ENCODE peak calls at places on chromosomes 6 and 20, in nine cellular contexts. One of them, this sample, is unnamed.

GRCh38 chr6:133623621-133624020 is 265.3 kb upstream of the TCF21 start:
- DNase-seq in endothelial cell of umbilical vein: no peak
- DNase-seq in uterus: no peak
- DNase-seq in tibial nerve: no peak
- DNase-seq in H1: no peak
- DNase-seq in heart left ventricle: no peak
- DNase-seq in transverse colon: no peak
- DNase-seq in upper lobe of left lung: no peak
- DNase-seq in ovary: no peak
- DNase-seq in this sample: no peak

GRCh38 chr20:31815408-31816188 is 3.6 kb upstream of the MYLK2 start:
- DNase-seq in endothelial cell of umbilical vein: no peak
- DNase-seq in uterus: no peak
- DNase-seq in tibial nerve: no peak
- DNase-seq in H1: no peak
- DNase-seq in heart left ventricle: no peak
- DNase-seq in transverse colon: peak
- DNase-seq in upper lobe of left lung: no peak
- DNase-seq in ovary: no peak
- DNase-seq in this sample: no peak

GRCh38 chr20:25222461-25223178 is 25.3 kb upstream of the PYGB start:
- DNase-seq in endothelial cell of umbilical vein: no peak
- DNase-seq in uterus: peak
- DNase-seq in tibial nerve: no peak
- DNase-seq in H1: no peak
- DNase-seq in heart left ventricle: peak
- DNase-seq in transverse colon: no peak
- DNase-seq in upper lobe of left lung: peak
- DNase-seq in ovary: no peak
- DNase-seq in this sample: no peak

GRCh38 chr6:97765480-97765879 is 482.5 kb upstream of the MMS22L start:
- DNase-seq in endothelial cell of umbilical vein: no peak
- DNase-seq in uterus: no peak
- DNase-seq in tibial nerve: no peak
- DNase-seq in H1: no peak
- DNase-seq in heart left ventricle: no peak
- DNase-seq in transverse colon: no peak
- DNase-seq in upper lobe of left lung: no peak
- DNase-seq in ovary: no peak
- DNase-seq in this sample: no peak

GRCh38 chr20:58624687-58625086 is 26.4 kb upstream of the STX16 start:
- DNase-seq in endothelial cell of umbilical vein: no peak
- DNase-seq in uterus: no peak
- DNase-seq in tibial nerve: no peak
- DNase-seq in H1: no peak
- DNase-seq in heart left ventricle: no peak
- DNase-seq in transverse colon: no peak
- DNase-seq in upper lobe of left lung: peak
- DNase-seq in ovary: no peak
- DNase-seq in this sample: no peak

GRCh38 chr6:81749704-81750103 is 2.8 kb downstream of the TENT5A start:
- DNase-seq in endothelial cell of umbilical vein: no peak
- DNase-seq in uterus: no peak
- DNase-seq in tibial nerve: no peak
- DNase-seq in H1: no peak
- DNase-seq in heart left ventricle: no peak
- DNase-seq in transverse colon: no peak
- DNase-seq in upper lobe of left lung: no peak
- DNase-seq in ovary: no peak
- DNase-seq in this sample: no peak

GRCh38 chr20:23225407-23226060 is 125.1 kb upstream of the NXT1 start:
- DNase-seq in endothelial cell of umbilical vein: no peak
- DNase-seq in uterus: peak
- DNase-seq in tibial nerve: peak
- DNase-seq in H1: no peak
- DNase-seq in heart left ventricle: no peak
- DNase-seq in transverse colon: peak
- DNase-seq in upper lobe of left lung: no peak
- DNase-seq in ovary: no peak
- DNase-seq in this sample: no peak

GRCh38 chr20:50569864-50570836 is 60.0 kb downstream of the PTPN1 start:
- DNase-seq in endothelial cell of umbilical vein: peak
- DNase-seq in uterus: no peak
- DNase-seq in tibial nerve: no peak
- DNase-seq in H1: no peak
- DNase-seq in heart left ventricle: no peak
- DNase-seq in transverse colon: no peak
- DNase-seq in upper lobe of left lung: no peak
- DNase-seq in ovary: no peak
- DNase-seq in this sample: no peak

GRCh38 chr20:4471221-4471620 is 250.5 kb upstream of the PRND start:
- DNase-seq in endothelial cell of umbilical vein: no peak
- DNase-seq in uterus: no peak
- DNase-seq in tibial nerve: no peak
- DNase-seq in H1: no peak
- DNase-seq in heart left ventricle: no peak
- DNase-seq in transverse colon: no peak
- DNase-seq in upper lobe of left lung: no peak
- DNase-seq in ovary: no peak
- DNase-seq in this sample: no peak

GRCh38 chr20:24873015-24873620 is 76.0 kb upstream of the CST7 start:
- DNase-seq in endothelial cell of umbilical vein: no peak
- DNase-seq in uterus: no peak
- DNase-seq in tibial nerve: no peak
- DNase-seq in H1: no peak
- DNase-seq in heart left ventricle: no peak
- DNase-seq in transverse colon: no peak
- DNase-seq in upper lobe of left lung: peak
- DNase-seq in ovary: no peak
- DNase-seq in this sample: no peak

GRCh38 chr20:40724566-40724965 is 35.5 kb upstream of the MAFB start:
- DNase-seq in endothelial cell of umbilical vein: no peak
- DNase-seq in uterus: no peak
- DNase-seq in tibial nerve: no peak
- DNase-seq in H1: no peak
- DNase-seq in heart left ventricle: no peak
- DNase-seq in transverse colon: no peak
- DNase-seq in upper lobe of left lung: peak
- DNase-seq in ovary: no peak
- DNase-seq in this sample: no peak

GRCh38 chr6:17098538-17098937 is 3.3 kb upstream of the STMND1 start:
- DNase-seq in endothelial cell of umbilical vein: no peak
- DNase-seq in uterus: no peak
- DNase-seq in tibial nerve: no peak
- DNase-seq in H1: no peak
- DNase-seq in heart left ventricle: no peak
- DNase-seq in transverse colon: no peak
- DNase-seq in upper lobe of left lung: no peak
- DNase-seq in ovary: no peak
- DNase-seq in this sample: no peak

GRCh38 chr6:108145639-108146038 is 20.2 kb upstream of the NR2E1 start:
- DNase-seq in endothelial cell of umbilical vein: no peak
- DNase-seq in uterus: no peak
- DNase-seq in tibial nerve: no peak
- DNase-seq in H1: no peak
- DNase-seq in heart left ventricle: no peak
- DNase-seq in transverse colon: no peak
- DNase-seq in upper lobe of left lung: no peak
- DNase-seq in ovary: no peak
- DNase-seq in this sample: no peak

GRCh38 chr6:51830666-51831065 is 256.7 kb downstream of the PKHD1 start:
- DNase-seq in endothelial cell of umbilical vein: no peak
- DNase-seq in uterus: no peak
- DNase-seq in tibial nerve: no peak
- DNase-seq in H1: no peak
- DNase-seq in heart left ventricle: no peak
- DNase-seq in transverse colon: no peak
- DNase-seq in upper lobe of left lung: no peak
- DNase-seq in ovary: no peak
- DNase-seq in this sample: no peak

GRCh38 chr6:142728367-142728766 is 216.6 kb downstream of the HIVEP2 start:
- DNase-seq in endothelial cell of umbilical vein: no peak
- DNase-seq in uterus: no peak
- DNase-seq in tibial nerve: no peak
- DNase-seq in H1: no peak
- DNase-seq in heart left ventricle: no peak
- DNase-seq in transverse colon: peak
- DNase-seq in upper lobe of left lung: no peak
- DNase-seq in ovary: no peak
- DNase-seq in this sample: no peak

GRCh38 chr6:62652692-62653328 is 366.8 kb upstream of the KHDRBS2 start:
- DNase-seq in endothelial cell of umbilical vein: no peak
- DNase-seq in uterus: no peak
- DNase-seq in tibial nerve: no peak
- DNase-seq in H1: no peak
- DNase-seq in heart left ventricle: no peak
- DNase-seq in transverse colon: no peak
- DNase-seq in upper lobe of left lung: no peak
- DNase-seq in ovary: no peak
- DNase-seq in this sample: no peak

DNA sequence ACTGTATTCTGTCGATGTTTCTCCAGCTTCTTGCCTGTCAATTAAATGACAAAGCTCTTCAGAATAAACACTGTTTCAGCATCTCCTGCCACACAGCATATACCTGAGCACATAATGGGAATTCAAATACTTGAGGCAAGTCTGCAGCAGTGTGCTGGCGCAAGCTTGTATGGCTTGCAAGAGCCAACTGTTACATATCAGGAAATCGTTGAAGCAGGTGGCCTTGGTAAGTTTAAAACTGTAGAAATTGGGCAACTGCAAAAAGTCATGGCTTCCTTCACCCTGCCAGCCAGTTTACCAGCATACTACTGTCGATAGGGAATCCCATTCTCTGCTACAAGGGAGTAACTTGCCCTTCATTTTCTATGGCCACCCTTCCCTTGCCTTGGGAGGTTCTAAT is 23.0 kb downstream of the CPNE1 start:
- DNase-seq in endothelial cell of umbilical vein: no peak
- DNase-seq in uterus: no peak
- DNase-seq in tibial nerve: no peak
- DNase-seq in H1: no peak
- DNase-seq in heart left ventricle: no peak
- DNase-seq in transverse colon: no peak
- DNase-seq in upper lobe of left lung: no peak
- DNase-seq in ovary: no peak
- DNase-seq in this sample: no peak
- H3K27ac ChIP-seq in endothelial cell of umbilical vein: no peak
- H3K27ac ChIP-seq in uterus: no peak
- H3K27ac ChIP-seq in tibial nerve: no peak
- H3K27ac ChIP-seq in H1: no peak
- H3K27ac ChIP-seq in heart left ventricle: no peak
- H3K27ac ChIP-seq in transverse colon: no peak
- H3K27ac ChIP-seq in upper lobe of left lung: no peak
- H3K27ac ChIP-seq in ovary: no peak
- H3K27ac ChIP-seq in this sample: no peak

DNA sequence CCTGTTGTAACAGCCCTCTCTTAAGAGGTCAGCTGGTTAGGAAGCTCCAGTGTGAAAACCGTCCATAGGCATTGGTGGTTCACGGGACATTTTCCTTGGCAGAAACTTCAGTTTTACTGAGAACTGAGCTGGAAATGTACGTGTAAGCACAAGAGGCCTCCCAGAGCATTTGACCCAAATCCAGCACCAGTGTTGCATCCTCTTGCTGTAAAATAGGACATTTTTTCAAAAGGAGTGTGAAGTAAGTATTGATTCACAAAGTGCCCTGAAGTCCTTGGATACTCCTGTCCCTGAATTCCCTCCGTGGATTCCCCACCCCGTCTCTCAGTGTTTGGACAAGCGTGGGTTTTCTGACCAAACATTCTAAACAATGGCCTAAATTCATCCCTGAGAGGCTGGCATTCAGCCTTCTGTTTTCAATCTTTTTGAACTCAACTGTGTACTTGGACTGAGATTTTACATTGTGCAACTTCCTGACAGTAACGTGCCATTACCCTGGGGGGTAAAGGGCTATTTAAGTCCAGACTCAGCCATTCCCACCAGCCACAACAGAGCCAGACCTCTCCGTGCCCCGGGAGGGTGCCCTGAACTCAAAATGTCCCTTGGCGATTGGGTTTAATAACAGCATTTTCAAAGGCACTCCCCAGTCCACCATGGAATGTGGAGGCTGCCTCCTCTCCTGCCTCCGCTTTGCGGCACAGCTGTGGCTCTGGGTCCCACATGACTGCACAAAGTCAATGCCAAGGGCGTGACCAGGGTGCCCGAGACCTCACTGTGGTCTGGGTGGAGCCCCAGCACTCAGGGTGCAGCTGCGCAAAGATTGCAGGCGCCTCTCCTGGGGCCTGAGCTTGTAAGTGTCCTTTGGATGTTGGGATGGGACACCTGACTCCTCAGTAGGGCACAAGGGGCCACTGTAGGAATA is 92.7 kb upstream of the AFDN start:
- DNase-seq in endothelial cell of umbilical vein: peak
- DNase-seq in uterus: no peak
- DNase-seq in tibial nerve: no peak
- DNase-seq in H1: no peak
- DNase-seq in heart left ventricle: peak
- DNase-seq in transverse colon: no peak
- DNase-seq in upper lobe of left lung: no peak
- DNase-seq in ovary: peak
- DNase-seq in this sample: no peak
- TF ChIP-seq POLR2A in endothelial cell of umbilical vein: no peak
- TF ChIP-seq POLR2A in uterus: no peak
- TF ChIP-seq POLR2A in tibial nerve: no peak
- TF ChIP-seq POLR2A in H1: no peak
- TF ChIP-seq POLR2A in heart left ventricle: no peak
- TF ChIP-seq POLR2A in transverse colon: no peak
- TF ChIP-seq POLR2A in upper lobe of left lung: no peak
- TF ChIP-seq POLR2A in ovary: no peak
- TF ChIP-seq POLR2A in this sample: no peak

DNA sequence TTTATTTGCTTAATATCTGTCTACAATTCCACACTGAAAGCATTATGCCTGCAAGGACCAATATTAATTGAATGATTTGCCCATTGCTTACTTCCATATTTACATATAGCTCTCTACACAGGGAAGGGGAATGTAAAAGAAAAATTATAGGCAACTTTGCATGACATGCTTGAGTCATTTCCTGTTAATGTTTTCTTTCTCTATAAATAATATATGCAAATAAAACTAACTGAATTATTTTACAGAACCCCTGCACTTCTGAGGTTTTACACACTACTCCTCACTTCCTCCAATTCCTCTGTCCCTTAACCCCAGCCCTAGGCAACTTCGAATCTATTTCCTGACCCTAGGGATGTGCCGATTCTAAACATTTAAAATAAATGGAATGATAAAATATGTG is 298.7 kb upstream of the BMP2 start:
- DNase-seq in endothelial cell of umbilical vein: peak
- DNase-seq in uterus: no peak
- DNase-seq in tibial nerve: no peak
- DNase-seq in H1: no peak
- DNase-seq in heart left ventricle: no peak
- DNase-seq in transverse colon: no peak
- DNase-seq in upper lobe of left lung: no peak
- DNase-seq in ovary: no peak
- DNase-seq in this sample: no peak
- H3K27ac ChIP-seq in endothelial cell of umbilical vein: peak
- H3K27ac ChIP-seq in uterus: no peak
- H3K27ac ChIP-seq in tibial nerve: no peak
- H3K27ac ChIP-seq in H1: no peak
- H3K27ac ChIP-seq in heart left ventricle: no peak
- H3K27ac ChIP-seq in transverse colon: no peak
- H3K27ac ChIP-seq in upper lobe of left lung: no peak
- H3K27ac ChIP-seq in ovary: no peak
- H3K27ac ChIP-seq in this sample: no peak

GRCh38 chr6:30690403-30691207 is at the start of gene NRM:
- DNase-seq in endothelial cell of umbilical vein: peak
- DNase-seq in uterus: peak
- DNase-seq in tibial nerve: peak
- DNase-seq in H1: no peak
- DNase-seq in heart left ventricle: peak
- DNase-seq in transverse colon: peak
- DNase-seq in upper lobe of left lung: peak
- DNase-seq in ovary: peak
- DNase-seq in this sample: peak
- TF ChIP-seq POLR2A in endothelial cell of umbilical vein: peak
- TF ChIP-seq POLR2A in uterus: peak
- TF ChIP-seq POLR2A in tibial nerve: peak
- TF ChIP-seq POLR2A in H1: peak
- TF ChIP-seq POLR2A in heart left ventricle: no peak
- TF ChIP-seq POLR2A in transverse colon: peak
- TF ChIP-seq POLR2A in upper lobe of left lung: peak
- TF ChIP-seq POLR2A in ovary: no peak
- TF ChIP-seq POLR2A in this sample: no peak

This sample was measured in Peyer's patch.